ENCODE peak calls at places on chromosome 1, in six cellular contexts. One of them, this sample, is unnamed.

GRCh38 chr1:147337040-147337439 is 94.6 kb downstream of the CHD1L start:
- DNase-seq in mucosa of gallbladder: no peak
- DNase-seq in stimulated activated CD4-positive, alpha-beta T cell treated with anti-CD3 and anti-CD28 coated beads, Interleukin-2, amount 100 ng/mL, for 48 hours: no peak
- DNase-seq in NCI-H2171 treated with DMSO at 0.1 percent for 48 hours: no peak
- DNase-seq in uterus: no peak
- DNase-seq in MM.1S: no peak
- DNase-seq in this sample: no peak

GRCh38 chr1:105416246-105416645 is 1640.2 kb upstream of the PRMT6 start:
- DNase-seq in mucosa of gallbladder: no peak
- DNase-seq in uterus: no peak
- DNase-seq in stimulated activated CD4-positive, alpha-beta T cell treated with anti-CD3 and anti-CD28 coated beads, Interleukin-2, amount 100 ng/mL, for 48 hours: no peak
- DNase-seq in MM.1S: no peak
- DNase-seq in NCI-H2171 treated with DMSO at 0.1 percent for 48 hours: no peak
- DNase-seq in this sample: no peak

GRCh38 chr1:182809414-182809957 is 19.9 kb downstream of the NPL start:
- DNase-seq in uterus: no peak
- DNase-seq in NCI-H2171 treated with DMSO at 0.1 percent for 48 hours: no peak
- DNase-seq in MM.1S: no peak
- DNase-seq in mucosa of gallbladder: no peak
- DNase-seq in stimulated activated CD4-positive, alpha-beta T cell treated with anti-CD3 and anti-CD28 coated beads, Interleukin-2, amount 100 ng/mL, for 48 hours: no peak
- DNase-seq in this sample: no peak

GRCh38 chr1:182791464-182792179 is 2.0 kb downstream of the NPL start:
- DNase-seq in MM.1S: no peak
- DNase-seq in stimulated activated CD4-positive, alpha-beta T cell treated with anti-CD3 and anti-CD28 coated beads, Interleukin-2, amount 100 ng/mL, for 48 hours: no peak
- DNase-seq in uterus: no peak
- DNase-seq in NCI-H2171 treated with DMSO at 0.1 percent for 48 hours: no peak
- DNase-seq in mucosa of gallbladder: no peak
- DNase-seq in this sample: no peak

GRCh38 chr1:60569189-60569588 is 495.6 kb upstream of the C1orf87 start:
- DNase-seq in uterus: no peak
- DNase-seq in NCI-H2171 treated with DMSO at 0.1 percent for 48 hours: no peak
- DNase-seq in mucosa of gallbladder: no peak
- DNase-seq in stimulated activated CD4-positive, alpha-beta T cell treated with anti-CD3 and anti-CD28 coated beads, Interleukin-2, amount 100 ng/mL, for 48 hours: no peak
- DNase-seq in MM.1S: no peak
- DNase-seq in this sample: no peak

GRCh38 chr1:234490789-234491479 is 12.0 kb upstream of the TARBP1 start:
- DNase-seq in uterus: no peak
- DNase-seq in stimulated activated CD4-positive, alpha-beta T cell treated with anti-CD3 and anti-CD28 coated beads, Interleukin-2, amount 100 ng/mL, for 48 hours: no peak
- DNase-seq in mucosa of gallbladder: no peak
- DNase-seq in NCI-H2171 treated with DMSO at 0.1 percent for 48 hours: peak
- DNase-seq in MM.1S: no peak
- DNase-seq in this sample: no peak

GRCh38 chr1:62906428-62906886 is 122.5 kb downstream of the ATG4C start:
- DNase-seq in uterus: no peak
- DNase-seq in NCI-H2171 treated with DMSO at 0.1 percent for 48 hours: no peak
- DNase-seq in MM.1S: no peak
- DNase-seq in mucosa of gallbladder: no peak
- DNase-seq in stimulated activated CD4-positive, alpha-beta T cell treated with anti-CD3 and anti-CD28 coated beads, Interleukin-2, amount 100 ng/mL, for 48 hours: no peak
- DNase-seq in this sample: no peak

GRCh38 chr1:111236379-111236778 is 8.9 kb downstream of the CHI3L2 start:
- DNase-seq in mucosa of gallbladder: no peak
- DNase-seq in MM.1S: no peak
- DNase-seq in uterus: no peak
- DNase-seq in NCI-H2171 treated with DMSO at 0.1 percent for 48 hours: no peak
- DNase-seq in stimulated activated CD4-positive, alpha-beta T cell treated with anti-CD3 and anti-CD28 coated beads, Interleukin-2, amount 100 ng/mL, for 48 hours: no peak
- DNase-seq in this sample: no peak

GRCh38 chr1:5913876-5914275 is 78.3 kb downstream of the NPHP4 start:
- DNase-seq in NCI-H2171 treated with DMSO at 0.1 percent for 48 hours: no peak
- DNase-seq in MM.1S: no peak
- DNase-seq in stimulated activated CD4-positive, alpha-beta T cell treated with anti-CD3 and anti-CD28 coated beads, Interleukin-2, amount 100 ng/mL, for 48 hours: no peak
- DNase-seq in uterus: no peak
- DNase-seq in mucosa of gallbladder: no peak
- DNase-seq in this sample: no peak

GRCh38 chr1:220124542-220124941 is 30.6 kb downstream of the IARS2 start:
- DNase-seq in MM.1S: no peak
- DNase-seq in mucosa of gallbladder: no peak
- DNase-seq in uterus: no peak
- DNase-seq in stimulated activated CD4-positive, alpha-beta T cell treated with anti-CD3 and anti-CD28 coated beads, Interleukin-2, amount 100 ng/mL, for 48 hours: no peak
- DNase-seq in NCI-H2171 treated with DMSO at 0.1 percent for 48 hours: no peak
- DNase-seq in this sample: no peak

GRCh38 chr1:111847519-111847918 is 91.8 kb downstream of the DDX20 start:
- DNase-seq in mucosa of gallbladder: no peak
- DNase-seq in NCI-H2171 treated with DMSO at 0.1 percent for 48 hours: no peak
- DNase-seq in MM.1S: no peak
- DNase-seq in uterus: no peak
- DNase-seq in stimulated activated CD4-positive, alpha-beta T cell treated with anti-CD3 and anti-CD28 coated beads, Interleukin-2, amount 100 ng/mL, for 48 hours: no peak
- DNase-seq in this sample: no peak

GRCh38 chr1:36696261-36696940 is 213.7 kb upstream of the CSF3R start:
- DNase-seq in NCI-H2171 treated with DMSO at 0.1 percent for 48 hours: peak
- DNase-seq in MM.1S: no peak
- DNase-seq in mucosa of gallbladder: no peak
- DNase-seq in uterus: no peak
- DNase-seq in stimulated activated CD4-positive, alpha-beta T cell treated with anti-CD3 and anti-CD28 coated beads, Interleukin-2, amount 100 ng/mL, for 48 hours: no peak
- DNase-seq in this sample: no peak

GRCh38 chr1:155455588-155456195 is 106.9 kb downstream of the ASH1L start:
- DNase-seq in stimulated activated CD4-positive, alpha-beta T cell treated with anti-CD3 and anti-CD28 coated beads, Interleukin-2, amount 100 ng/mL, for 48 hours: no peak
- DNase-seq in uterus: no peak
- DNase-seq in mucosa of gallbladder: no peak
- DNase-seq in MM.1S: no peak
- DNase-seq in NCI-H2171 treated with DMSO at 0.1 percent for 48 hours: peak
- DNase-seq in this sample: no peak

GRCh38 chr1:46532095-46532494 is 19.4 kb downstream of the KNCN start:
- DNase-seq in uterus: no peak
- DNase-seq in MM.1S: no peak
- DNase-seq in mucosa of gallbladder: no peak
- DNase-seq in stimulated activated CD4-positive, alpha-beta T cell treated with anti-CD3 and anti-CD28 coated beads, Interleukin-2, amount 100 ng/mL, for 48 hours: no peak
- DNase-seq in NCI-H2171 treated with DMSO at 0.1 percent for 48 hours: no peak
- DNase-seq in this sample: no peak

GRCh38 chr1:202016022-202016624 is 5.7 kb downstream of the ELF3 start:
- DNase-seq in uterus: no peak
- DNase-seq in MM.1S: no peak
- DNase-seq in NCI-H2171 treated with DMSO at 0.1 percent for 48 hours: peak
- DNase-seq in mucosa of gallbladder: no peak
- DNase-seq in stimulated activated CD4-positive, alpha-beta T cell treated with anti-CD3 and anti-CD28 coated beads, Interleukin-2, amount 100 ng/mL, for 48 hours: no peak
- DNase-seq in this sample: no peak

GRCh38 chr1:9080704-9081291 is 11.4 kb upstream of the SLC2A5 start:
- DNase-seq in stimulated activated CD4-positive, alpha-beta T cell treated with anti-CD3 and anti-CD28 coated beads, Interleukin-2, amount 100 ng/mL, for 48 hours: no peak
- DNase-seq in uterus: no peak
- DNase-seq in NCI-H2171 treated with DMSO at 0.1 percent for 48 hours: no peak
- DNase-seq in mucosa of gallbladder: no peak
- DNase-seq in MM.1S: peak
- DNase-seq in this sample: no peak

GRCh38 chr1:19512545-19512944 is 27.2 kb upstream of the CAPZB start:
- DNase-seq in stimulated activated CD4-positive, alpha-beta T cell treated with anti-CD3 and anti-CD28 coated beads, Interleukin-2, amount 100 ng/mL, for 48 hours: no peak
- DNase-seq in uterus: no peak
- DNase-seq in mucosa of gallbladder: no peak
- DNase-seq in MM.1S: no peak
- DNase-seq in NCI-H2171 treated with DMSO at 0.1 percent for 48 hours: no peak
- DNase-seq in this sample: no peak

GRCh38 chr1:198291036-198291435 is 134.2 kb downstream of the NEK7 start:
- DNase-seq in uterus: no peak
- DNase-seq in mucosa of gallbladder: no peak
- DNase-seq in NCI-H2171 treated with DMSO at 0.1 percent for 48 hours: no peak
- DNase-seq in MM.1S: no peak
- DNase-seq in stimulated activated CD4-positive, alpha-beta T cell treated with anti-CD3 and anti-CD28 coated beads, Interleukin-2, amount 100 ng/mL, for 48 hours: no peak
- DNase-seq in this sample: no peak

This sample was measured in sciatic nerve.